ENCODE peak calls at places on chromosome 3, in four cellular contexts. Q is GM12865, F is psoas muscle, X is MCF 10A. Z is an unnamed sample.

GRCh38 chr3:140018556-140018955 is 83.6 kb downstream of the CLSTN2 start:
- DNase-seq in Q (no peak), X (no peak), F (no peak), Z (no peak)

GRCh38 chr3:142209655-142210054 is 15.7 kb downstream of the GK5 start:
- DNase-seq in F (no peak), X (peak), Q (no peak), Z (no peak)

GRCh38 chr3:45939341-45939771 is 3.9 kb upstream of the CXCR6 start:
- DNase-seq in X (peak), F (no peak), Q (peak), Z (no peak)

GRCh38 chr3:116815831-116816588 is 106.4 kb downstream of the TUSC7 start:
- DNase-seq in Q (no peak), X (no peak), F (no peak), Z (no peak)

GRCh38 chr3:126665221-126665936 is 10.5 kb upstream of the TXNRD3 start:
- DNase-seq in F (no peak), Q (no peak), X (no peak), Z (no peak)

GRCh38 chr3:177893321-177893720 is 642.9 kb upstream of the KCNMB2 start:
- DNase-seq in Q (no peak), X (peak), F (no peak), Z (no peak)

GRCh38 chr3:134517796-134518195 is 31.9 kb downstream of the CEP63 start:
- DNase-seq in X (no peak), Q (no peak), F (no peak), Z (no peak)

GRCh38 chr3:4071481-4072184 is 231.5 kb upstream of the SETMAR start:
- DNase-seq in Q (no peak), F (no peak), X (no peak), Z (no peak)

GRCh38 chr3:133464573-133464972 is 64.7 kb downstream of the BFSP2 start:
- DNase-seq in X (peak), Q (peak), F (no peak), Z (no peak)

GRCh38 chr3:31567036-31567435 is 34.3 kb downstream of the STT3B start:
- DNase-seq in F (no peak), X (no peak), Q (peak), Z (no peak)

GRCh38 chr3:31561891-31562290 is 29.2 kb downstream of the STT3B start:
- DNase-seq in Q (no peak), F (peak), X (no peak), Z (no peak)

GRCh38 chr3:31565288-31565687 is 32.6 kb downstream of the STT3B start:
- DNase-seq in X (no peak), Q (no peak), F (no peak), Z (no peak)

GRCh38 chr3:31559872-31560534 is 27.3 kb downstream of the STT3B start:
- DNase-seq in X (no peak), F (no peak), Q (peak), Z (no peak)

DNA sequence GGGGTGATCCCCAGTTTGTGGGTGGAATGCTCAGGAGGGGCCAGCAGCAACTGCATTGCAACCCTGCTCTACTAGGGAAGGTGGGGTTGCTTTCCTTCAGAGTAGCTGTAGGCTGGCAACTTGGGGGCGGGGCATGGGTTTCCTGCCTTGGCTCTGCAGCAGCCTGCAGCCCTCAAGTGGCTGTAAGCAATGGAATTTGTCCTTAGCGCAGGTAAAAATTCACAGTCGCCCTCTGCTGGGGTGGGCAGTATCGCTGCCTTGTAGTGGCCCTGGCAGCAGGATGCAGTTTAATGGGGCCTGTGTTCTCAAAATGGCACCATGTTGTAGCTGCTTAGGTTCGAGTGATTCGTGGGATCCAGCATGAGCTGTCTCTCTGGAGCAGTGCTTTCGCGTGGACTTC is 29.8 kb downstream of the STT3B start:
- DNase-seq in Q (no peak), X (no peak), F (peak), Z (no peak)
- TF ChIP-seq CTCF in Q (no peak), X (no peak), F (no peak), Z (no peak)

DNA sequence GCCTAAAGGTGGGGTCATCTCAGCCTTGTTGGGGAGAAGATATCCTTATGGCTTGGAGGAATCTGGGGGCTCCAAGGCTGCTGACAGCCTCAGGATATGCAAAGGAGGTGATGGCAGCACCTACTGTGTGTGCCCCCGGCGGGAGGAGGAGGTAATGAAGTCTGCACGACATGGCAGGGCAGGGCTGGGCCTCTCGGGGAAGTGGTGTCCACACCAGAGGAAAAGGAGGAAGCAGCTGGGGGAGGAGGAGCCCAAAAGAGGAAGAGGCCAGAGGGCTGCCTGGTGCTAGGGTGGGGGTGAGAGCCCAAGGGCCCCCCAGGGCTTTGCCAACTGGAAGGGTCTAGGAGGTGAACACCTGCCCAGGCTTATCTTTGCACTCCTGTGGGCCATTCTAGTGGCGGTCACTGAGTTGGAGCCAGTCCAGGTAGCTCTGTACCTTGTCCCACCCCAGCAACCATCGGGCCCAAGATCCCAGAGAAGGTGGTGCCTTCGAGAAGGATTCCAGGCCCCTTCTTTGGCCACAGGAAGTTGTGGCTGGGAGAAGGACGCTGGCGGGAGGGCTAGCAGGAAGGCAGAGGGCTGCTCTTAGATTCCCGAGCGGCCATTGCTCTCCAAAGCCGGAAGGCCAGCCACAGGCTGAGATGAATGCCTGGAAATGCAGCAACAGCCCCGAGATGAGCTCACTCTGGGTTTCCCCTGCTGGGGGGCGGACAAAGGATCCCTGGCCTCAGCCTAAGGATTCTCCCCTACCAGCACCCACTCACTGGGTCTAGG is 7.0 kb downstream of the GNAI2 start:
- DNase-seq in F (peak), Q (peak), X (no peak), Z (peak)
- TF ChIP-seq CTCF in F (no peak), Q (no peak), X (no peak), Z (no peak)

DNA sequence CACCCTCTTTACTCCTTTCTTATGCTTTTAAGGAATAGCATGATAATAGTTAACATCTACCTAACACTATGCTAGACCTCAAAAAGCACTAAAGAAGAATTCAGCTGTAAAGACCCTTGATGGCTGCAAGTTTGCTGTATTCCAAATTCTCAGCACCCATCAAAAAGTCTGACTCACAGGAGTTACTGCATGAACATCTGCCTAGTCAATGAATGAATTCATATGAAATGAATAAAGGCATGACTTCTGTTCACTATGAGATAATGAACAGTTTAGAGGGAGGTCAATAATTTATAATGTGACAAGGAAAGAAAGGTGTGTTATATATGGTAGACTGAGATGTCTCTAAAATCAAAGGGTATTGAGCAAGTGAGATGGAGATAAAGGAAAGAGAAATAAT is 508.2 kb upstream of the TGFBR2 start:
- DNase-seq in X (no peak), F (no peak), Q (no peak), Z (no peak)
- TF ChIP-seq CTCF in X (no peak), F (no peak), Q (no peak), Z (no peak)

DNA sequence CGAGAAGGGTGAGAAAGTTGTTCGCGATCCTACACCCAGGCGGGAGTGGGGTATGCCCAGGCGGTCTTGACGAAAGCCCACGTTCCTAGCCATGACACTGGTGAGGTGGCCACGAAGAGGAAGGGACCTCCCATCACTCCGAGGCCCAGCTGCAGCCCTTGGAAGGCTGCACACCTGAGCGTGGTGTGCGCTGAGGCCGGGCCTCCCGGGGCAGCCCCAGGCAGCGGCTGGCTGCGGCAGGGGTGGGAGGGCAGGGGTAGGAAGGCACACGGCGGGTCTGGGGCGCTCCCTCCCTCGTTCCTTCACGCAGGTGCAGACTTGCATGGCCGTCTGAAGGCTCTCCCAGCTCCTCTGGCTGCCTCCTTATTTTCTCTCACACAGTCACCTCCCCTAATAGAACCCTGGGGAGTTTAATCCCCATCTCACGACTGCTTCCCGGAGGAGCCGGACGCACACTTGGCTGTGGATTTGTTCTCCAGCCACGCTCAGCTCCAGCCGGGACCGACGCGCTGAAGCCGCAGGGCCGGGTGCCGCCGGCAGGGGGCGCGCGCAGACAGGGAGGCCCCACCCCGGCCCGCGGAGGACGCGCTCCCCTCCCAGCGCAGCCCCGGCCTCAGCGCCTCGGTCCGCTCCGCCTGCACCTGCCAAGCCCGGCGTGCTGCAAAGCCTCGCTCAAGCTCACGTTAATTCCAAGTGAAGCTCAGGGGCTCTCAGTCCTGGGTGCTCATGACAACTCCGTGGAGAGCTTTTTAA is 37.8 kb upstream of the MUC4 start:
- DNase-seq in X (no peak), F (peak), Q (peak), Z (no peak)
- TF ChIP-seq CTCF in X (no peak), F (peak), Q (peak), Z (peak)

DNA sequence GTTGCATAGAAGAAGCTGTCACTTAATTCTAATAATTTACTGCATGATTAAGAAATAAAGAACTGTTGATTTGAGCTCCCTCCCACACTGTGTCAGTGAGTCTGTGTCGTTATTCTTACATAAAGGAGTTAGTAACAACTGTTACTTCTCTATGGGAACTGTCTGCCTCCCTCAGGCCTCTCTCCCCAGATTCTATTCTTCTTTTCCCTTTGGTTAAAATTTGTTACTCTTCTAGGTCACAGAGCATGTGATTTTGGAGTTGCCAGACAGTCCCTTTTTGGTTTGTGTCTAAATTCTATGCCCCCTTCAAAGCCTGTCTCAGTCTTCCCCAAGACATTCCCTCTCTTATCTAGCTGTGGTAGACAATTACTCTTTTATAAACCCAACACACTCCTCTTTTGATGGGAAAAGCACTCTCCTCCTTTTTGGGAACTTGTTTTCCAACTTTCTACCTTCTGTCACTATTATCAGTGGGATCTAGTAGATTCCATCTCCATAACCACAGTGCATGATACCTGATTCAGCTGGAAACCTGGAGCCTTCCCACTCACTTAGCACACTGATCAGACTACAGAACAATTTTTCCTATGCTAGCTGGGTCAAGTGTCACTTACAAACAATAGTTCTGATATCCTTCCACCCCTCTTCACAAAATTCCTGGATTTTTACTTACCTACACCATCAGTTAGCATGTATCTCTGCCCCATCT is 422.1 kb upstream of the TGFBR2 start:
- DNase-seq in F (no peak), Q (no peak), X (no peak), Z (no peak)
- TF ChIP-seq CTCF in F (no peak), Q (no peak), X (no peak), Z (no peak)

GRCh38 chr3:169389925-169390253 is 273.6 kb downstream of the MECOM start:
- DNase-seq in F (no peak), X (no peak), Q (no peak), Z (no peak)

GRCh38 chr3:169389211-169389924 is 274.1 kb downstream of the MECOM start:
- DNase-seq in F (no peak), X (no peak), Q (no peak), Z (no peak)

GRCh38 chr3:169390310-169390731 is 273.2 kb downstream of the MECOM start:
- DNase-seq in Q (peak), X (peak), F (no peak), Z (no peak)

GRCh38 chr3:169391672-169392071 is 271.8 kb downstream of the MECOM start:
- DNase-seq in X (no peak), Q (no peak), F (no peak), Z (no peak)

GRCh38 chr3:169390741-169391300 is 272.7 kb downstream of the MECOM start:
- DNase-seq in Q (no peak), F (no peak), X (no peak), Z (no peak)
- TF ChIP-seq CTCF in Q (no peak), F (no peak), X (no peak), Z (no peak)

GRCh38 chr3:70090322-70090913 is 90.9 kb downstream of the SAMMSON start:
- DNase-seq in X (peak), Q (peak), F (no peak), Z (peak)
- TF ChIP-seq CTCF in X (peak), Q (peak), F (no peak), Z (peak)

DNA sequence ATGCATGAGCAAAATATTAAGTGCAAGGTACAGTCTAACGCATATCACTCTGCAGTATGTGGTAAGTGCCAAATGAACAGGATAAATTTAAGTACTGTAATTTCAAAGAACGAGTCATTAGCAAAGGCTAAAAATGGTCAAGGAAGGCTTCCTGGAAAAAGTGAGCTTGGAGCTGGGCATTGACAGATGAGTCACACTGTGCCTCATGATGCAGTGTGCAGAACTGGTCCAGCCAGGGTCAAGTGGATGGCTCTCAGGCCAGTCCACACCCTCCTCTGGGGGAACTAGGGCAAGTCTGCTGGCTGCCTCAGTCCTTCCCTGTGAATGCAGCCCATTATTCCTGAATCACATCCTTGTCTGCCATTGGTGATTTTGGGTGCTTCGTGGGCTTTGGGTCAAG is 76.3 kb downstream of the CACNA1D start:
- DNase-seq in Q (no peak), F (no peak), X (peak), Z (no peak)
- TF ChIP-seq CTCF in Q (no peak), F (no peak), X (no peak), Z (no peak)

DNA sequence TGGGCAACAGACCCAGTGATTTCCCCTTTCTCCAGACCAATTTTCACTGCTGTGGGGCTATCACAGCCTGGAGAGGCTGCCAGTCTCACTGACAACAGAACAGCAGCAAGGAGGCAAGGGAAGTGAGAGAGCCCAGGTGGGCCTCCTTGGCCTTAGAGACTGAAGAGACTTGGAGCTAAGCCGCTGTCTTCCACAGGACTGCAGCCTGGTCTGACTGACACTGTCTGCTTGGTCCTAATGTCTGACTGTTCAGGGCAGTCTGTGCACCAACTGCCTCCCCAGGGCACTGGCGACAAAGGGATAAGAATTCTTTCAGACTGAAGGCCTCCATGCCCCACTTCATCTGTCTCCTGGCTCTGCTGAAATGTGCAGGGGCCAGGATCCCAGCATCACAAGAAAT is 11.5 kb downstream of the POMGNT2 start:
- DNase-seq in F (no peak), Q (no peak), X (no peak), Z (no peak)
- TF ChIP-seq CTCF in F (no peak), Q (no peak), X (no peak), Z (no peak)

Z was measured in GM10248.